ENCODE peak calls at places on chromosomes 5 and 9, in nine cellular contexts. One of them, this sample, is unnamed.

GRCh38 chr5:158758666-158759065 is 341.1 kb downstream of the EBF1 start:
- DNase-seq in PC-3: peak; percentile 33
- DNase-seq in GM23248: peak; percentile 92
- DNase-seq in OCI-LY7: no peak
- DNase-seq in GM23338: no peak
- DNase-seq in MM.1S: no peak
- DNase-seq in HCT116: no peak
- DNase-seq in SK-N-SH: no peak
- DNase-seq in hepatocyte: no peak
- DNase-seq in this sample: no peak

GRCh38 chr5:178438746-178439260 is 151.4 kb downstream of the COL23A1 start:
- DNase-seq in PC-3: no peak
- DNase-seq in GM23248: no peak
- DNase-seq in OCI-LY7: no peak
- DNase-seq in GM23338: no peak
- DNase-seq in MM.1S: no peak
- DNase-seq in HCT116: no peak
- DNase-seq in SK-N-SH: no peak
- DNase-seq in hepatocyte: no peak
- DNase-seq in this sample: no peak

GRCh38 chr5:9149988-9150387 is 395.9 kb downstream of the SEMA5A start:
- DNase-seq in PC-3: peak; percentile 92
- DNase-seq in GM23248: peak; percentile 72
- DNase-seq in OCI-LY7: no peak
- DNase-seq in GM23338: no peak
- DNase-seq in MM.1S: no peak
- DNase-seq in HCT116: no peak
- DNase-seq in SK-N-SH: no peak
- DNase-seq in hepatocyte: no peak
- DNase-seq in this sample: no peak

GRCh38 chr5:36932056-36932455 is 55.5 kb downstream of the NIPBL start:
- DNase-seq in PC-3: no peak
- DNase-seq in GM23248: no peak
- DNase-seq in OCI-LY7: no peak
- DNase-seq in GM23338: no peak
- DNase-seq in MM.1S: no peak
- DNase-seq in HCT116: no peak
- DNase-seq in SK-N-SH: no peak
- DNase-seq in hepatocyte: no peak
- DNase-seq in this sample: no peak

GRCh38 chr9:95936579-95937075 is 61.1 kb downstream of the ERCC6L2 start:
- DNase-seq in PC-3: no peak
- DNase-seq in GM23248: no peak
- DNase-seq in OCI-LY7: no peak
- DNase-seq in GM23338: peak; percentile 11
- DNase-seq in MM.1S: no peak
- DNase-seq in HCT116: no peak
- DNase-seq in SK-N-SH: no peak
- DNase-seq in hepatocyte: no peak
- DNase-seq in this sample: no peak

GRCh38 chr5:3035452-3035851 is 284.0 kb upstream of the IRX2 start:
- DNase-seq in PC-3: no peak
- DNase-seq in GM23248: no peak
- DNase-seq in OCI-LY7: no peak
- DNase-seq in GM23338: no peak
- DNase-seq in MM.1S: no peak
- DNase-seq in HCT116: no peak
- DNase-seq in SK-N-SH: no peak
- DNase-seq in hepatocyte: no peak
- DNase-seq in this sample: no peak

GRCh38 chr5:17154211-17154996 is 63.0 kb upstream of the BASP1 start:
- DNase-seq in PC-3: peak; percentile 99
- DNase-seq in GM23248: peak; percentile 91
- DNase-seq in OCI-LY7: no peak
- DNase-seq in GM23338: no peak
- DNase-seq in MM.1S: no peak
- DNase-seq in HCT116: no peak
- DNase-seq in SK-N-SH: no peak
- DNase-seq in hepatocyte: no peak
- DNase-seq in this sample: peak; percentile 37

GRCh38 chr9:89445135-89445797 is 52.6 kb downstream of the SEMA4D start:
- DNase-seq in PC-3: no peak
- DNase-seq in GM23248: no peak
- DNase-seq in OCI-LY7: no peak
- DNase-seq in GM23338: no peak
- DNase-seq in MM.1S: no peak
- DNase-seq in HCT116: no peak
- DNase-seq in SK-N-SH: no peak
- DNase-seq in hepatocyte: no peak
- DNase-seq in this sample: no peak

DNA sequence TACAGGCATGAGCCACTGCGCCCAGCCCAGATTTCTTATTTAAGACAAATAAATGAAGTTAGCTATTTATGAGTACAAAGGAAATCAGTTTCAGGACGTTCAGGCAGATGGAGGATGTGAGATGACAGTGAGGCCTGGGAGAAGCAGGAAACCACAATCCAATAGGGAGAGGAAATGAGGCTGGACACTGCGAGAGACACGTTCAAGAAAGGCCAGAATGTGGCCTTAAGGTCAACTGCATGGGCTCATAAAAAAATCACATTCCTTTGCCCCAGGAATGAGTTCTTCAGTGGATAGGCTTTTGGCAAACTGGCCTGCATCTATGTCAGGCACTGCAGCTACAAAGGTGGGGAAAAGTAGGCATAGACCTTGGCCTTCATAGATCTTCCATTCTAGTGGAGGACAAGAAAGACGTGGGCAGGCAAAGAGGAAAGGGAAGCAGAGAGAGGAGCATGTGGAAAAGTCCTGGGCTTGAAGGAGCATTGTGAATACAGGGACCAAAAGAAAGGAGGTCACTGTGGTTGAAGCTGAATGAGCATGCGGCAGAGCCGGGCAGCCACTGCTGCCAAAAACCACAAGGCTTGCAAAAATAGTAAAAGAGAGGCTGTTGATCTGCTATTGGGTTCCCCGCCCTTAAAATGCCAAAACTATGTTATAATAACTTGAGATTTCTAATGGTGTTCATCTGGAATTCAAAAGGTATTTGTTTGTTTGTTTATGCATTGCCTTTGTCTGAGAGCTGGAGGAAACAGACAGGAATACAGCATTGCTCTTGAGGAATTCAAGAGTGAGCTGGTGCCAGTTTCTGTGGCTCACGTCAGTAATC is 133.0 kb downstream of the GNA14 start:
- DNase-seq in PC-3: peak; percentile 75
- DNase-seq in GM23248: peak; percentile 42
- DNase-seq in OCI-LY7: no peak
- DNase-seq in GM23338: no peak
- DNase-seq in MM.1S: no peak
- DNase-seq in HCT116: no peak
- DNase-seq in SK-N-SH: no peak
- DNase-seq in hepatocyte: no peak
- DNase-seq in this sample: no peak
- TF ChIP-seq EZH2phosphoT487 in PC-3: no peak
- TF ChIP-seq EZH2phosphoT487 in GM23248: no peak
- TF ChIP-seq EZH2phosphoT487 in OCI-LY7: no peak
- TF ChIP-seq EZH2phosphoT487 in GM23338: no peak
- TF ChIP-seq EZH2phosphoT487 in MM.1S: no peak
- TF ChIP-seq EZH2phosphoT487 in HCT116: no peak
- TF ChIP-seq EZH2phosphoT487 in SK-N-SH: no peak
- TF ChIP-seq EZH2phosphoT487 in hepatocyte: no peak
- TF ChIP-seq EZH2phosphoT487 in this sample: no peak

GRCh38 chr9:114371986-114372917 is 15.5 kb downstream of the AKNA start:
- DNase-seq in PC-3: peak; percentile 76
- DNase-seq in GM23248: peak; percentile 13
- DNase-seq in OCI-LY7: peak; percentile 81
- DNase-seq in GM23338: no peak
- DNase-seq in MM.1S: peak; percentile 73
- DNase-seq in HCT116: no peak
- DNase-seq in SK-N-SH: peak; percentile 77
- DNase-seq in hepatocyte: no peak
- DNase-seq in this sample: no peak

GRCh38 chr9:114371343-114371985 is 16.3 kb downstream of the AKNA start:
- DNase-seq in PC-3: no peak
- DNase-seq in GM23248: no peak
- DNase-seq in OCI-LY7: no peak
- DNase-seq in GM23338: no peak
- DNase-seq in MM.1S: no peak
- DNase-seq in HCT116: no peak
- DNase-seq in SK-N-SH: no peak
- DNase-seq in hepatocyte: no peak
- DNase-seq in this sample: no peak

GRCh38 chr9:114370985-114371335 is 16.8 kb downstream of the AKNA start:
- DNase-seq in PC-3: no peak
- DNase-seq in GM23248: no peak
- DNase-seq in OCI-LY7: no peak
- DNase-seq in GM23338: no peak
- DNase-seq in MM.1S: no peak
- DNase-seq in HCT116: no peak
- DNase-seq in SK-N-SH: no peak
- DNase-seq in hepatocyte: no peak
- DNase-seq in this sample: no peak

GRCh38 chr9:114369567-114370240 is 18.1 kb downstream of the AKNA start:
- DNase-seq in PC-3: no peak
- DNase-seq in GM23248: no peak
- DNase-seq in OCI-LY7: no peak
- DNase-seq in GM23338: no peak
- DNase-seq in MM.1S: no peak
- DNase-seq in HCT116: no peak
- DNase-seq in SK-N-SH: no peak
- DNase-seq in hepatocyte: no peak
- DNase-seq in this sample: no peak

DNA sequence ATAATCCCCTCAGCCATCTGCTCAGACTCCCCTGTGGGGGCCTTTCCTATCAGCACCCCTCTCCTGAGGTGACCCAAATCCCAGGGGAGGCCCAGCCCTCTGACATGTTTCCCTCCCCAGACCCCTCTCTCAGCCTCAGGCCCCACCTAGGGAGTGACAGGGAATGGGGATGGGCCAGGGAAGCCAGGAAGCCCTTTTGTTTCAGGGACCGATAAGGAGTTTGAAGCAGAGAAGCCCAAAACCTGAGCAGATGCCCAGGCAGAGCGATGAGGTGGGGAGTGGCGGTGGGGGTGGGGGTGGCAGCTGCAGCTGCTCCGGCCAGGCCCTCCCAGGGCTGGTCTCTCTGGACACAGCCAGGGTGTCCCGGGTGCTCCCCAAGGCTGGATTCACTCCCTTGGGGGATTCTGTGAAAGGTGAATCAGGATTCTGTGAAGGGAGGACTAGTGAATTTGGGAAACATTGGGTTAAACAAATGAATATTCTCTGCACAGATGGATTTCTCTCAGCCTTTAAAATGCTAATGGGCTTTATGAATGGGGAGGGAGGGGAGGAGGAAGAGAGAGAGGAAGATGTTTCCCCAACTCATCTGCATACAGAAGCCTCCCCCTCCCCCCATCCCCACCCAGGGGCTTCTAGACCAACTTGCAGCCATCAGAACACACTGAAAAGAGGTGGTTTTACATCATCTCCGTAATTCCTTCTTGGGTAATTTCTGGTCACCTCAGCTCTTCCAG is 17.4 kb downstream of the AKNA start:
- DNase-seq in PC-3: no peak
- DNase-seq in GM23248: no peak
- DNase-seq in OCI-LY7: peak; percentile 67
- DNase-seq in GM23338: peak; percentile 63
- DNase-seq in MM.1S: no peak
- DNase-seq in HCT116: no peak
- DNase-seq in SK-N-SH: no peak
- DNase-seq in hepatocyte: no peak
- DNase-seq in this sample: peak; percentile 37
- TF ChIP-seq EZH2phosphoT487 in PC-3: no peak
- TF ChIP-seq EZH2phosphoT487 in GM23248: no peak
- TF ChIP-seq EZH2phosphoT487 in OCI-LY7: no peak
- TF ChIP-seq EZH2phosphoT487 in GM23338: no peak
- TF ChIP-seq EZH2phosphoT487 in MM.1S: no peak
- TF ChIP-seq EZH2phosphoT487 in HCT116: no peak
- TF ChIP-seq EZH2phosphoT487 in SK-N-SH: no peak
- TF ChIP-seq EZH2phosphoT487 in hepatocyte: no peak
- TF ChIP-seq EZH2phosphoT487 in this sample: no peak

DNA sequence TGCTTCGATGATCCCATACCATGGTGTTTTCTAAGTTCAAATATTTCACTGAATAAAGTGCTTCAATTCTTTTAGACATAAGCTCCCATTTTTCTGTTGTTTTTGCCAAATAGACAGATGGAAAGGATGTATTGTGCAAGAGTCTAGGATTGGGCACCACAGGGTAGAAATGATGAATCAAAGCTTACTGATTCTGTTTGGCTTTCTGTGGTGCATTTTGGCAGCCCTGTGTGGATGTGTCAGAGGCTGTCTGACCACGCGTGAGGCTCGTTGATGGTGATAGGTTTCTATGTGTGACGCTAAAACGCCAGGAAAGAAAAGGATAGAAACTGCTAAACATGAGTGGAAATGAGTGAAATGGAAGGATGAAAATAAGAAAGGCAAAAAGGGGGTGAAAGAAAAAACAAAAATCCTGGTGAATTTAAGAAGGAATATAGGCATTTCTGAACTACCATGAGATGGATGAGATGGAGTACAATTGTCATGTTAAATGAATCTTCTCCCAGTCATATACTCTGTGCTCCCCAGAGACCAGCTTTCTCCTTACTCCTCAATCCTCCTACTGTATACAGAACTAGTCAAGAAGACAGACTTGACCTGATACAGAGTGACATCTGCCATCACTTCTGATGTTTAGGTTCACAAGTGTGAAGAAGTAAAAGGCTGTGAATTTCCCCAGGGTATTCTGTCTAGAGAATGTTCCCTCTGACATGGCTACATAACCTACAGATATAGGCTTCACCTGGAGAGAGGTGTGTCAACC is 54.4 kb downstream of the ANKH start:
- DNase-seq in PC-3: peak; percentile 81
- DNase-seq in GM23248: peak; percentile 97
- DNase-seq in OCI-LY7: no peak
- DNase-seq in GM23338: no peak
- DNase-seq in MM.1S: no peak
- DNase-seq in HCT116: no peak
- DNase-seq in SK-N-SH: no peak
- DNase-seq in hepatocyte: no peak
- DNase-seq in this sample: no peak
- TF ChIP-seq EZH2phosphoT487 in PC-3: no peak
- TF ChIP-seq EZH2phosphoT487 in GM23248: no peak
- TF ChIP-seq EZH2phosphoT487 in OCI-LY7: no peak
- TF ChIP-seq EZH2phosphoT487 in GM23338: no peak
- TF ChIP-seq EZH2phosphoT487 in MM.1S: no peak
- TF ChIP-seq EZH2phosphoT487 in HCT116: no peak
- TF ChIP-seq EZH2phosphoT487 in SK-N-SH: no peak
- TF ChIP-seq EZH2phosphoT487 in hepatocyte: no peak
- TF ChIP-seq EZH2phosphoT487 in this sample: no peak

DNA sequence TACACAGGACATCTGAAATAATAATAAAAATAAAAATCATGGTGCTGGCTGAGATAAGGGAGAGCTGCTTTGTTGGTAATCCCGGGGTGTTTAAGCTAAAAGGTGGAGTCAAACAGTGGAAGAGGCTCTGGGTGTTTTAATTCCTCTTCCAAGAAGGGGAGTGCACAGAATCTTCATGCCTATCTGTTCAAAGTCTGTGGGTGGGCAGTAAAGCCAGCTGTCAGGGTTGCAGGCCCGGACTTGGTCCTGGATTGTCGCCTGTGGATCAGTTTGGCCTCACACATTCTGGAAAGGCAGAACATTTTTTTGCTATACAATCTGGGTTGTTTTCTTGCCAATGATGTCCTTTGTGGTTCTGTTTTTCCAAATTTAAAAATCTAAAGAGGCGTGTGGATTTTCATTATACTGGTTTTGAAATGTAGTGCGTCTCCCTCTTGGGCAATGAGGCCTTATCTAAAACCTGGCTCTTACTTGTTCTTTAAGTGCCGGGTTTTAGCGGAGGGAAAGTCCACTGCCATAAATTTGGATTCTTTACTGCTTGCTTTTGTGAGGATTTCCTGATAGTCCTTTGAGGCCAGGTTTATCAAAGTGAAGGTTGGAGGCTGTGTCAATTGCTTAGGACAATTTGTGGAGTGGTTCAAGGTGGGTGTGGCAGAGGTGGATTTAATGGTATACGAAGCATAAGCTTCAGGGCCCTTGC is 5.9 kb downstream of the ANKDD1B start:
- DNase-seq in PC-3: no peak
- DNase-seq in GM23248: no peak
- DNase-seq in OCI-LY7: no peak
- DNase-seq in GM23338: no peak
- DNase-seq in MM.1S: no peak
- DNase-seq in HCT116: no peak
- DNase-seq in SK-N-SH: no peak
- DNase-seq in hepatocyte: peak; percentile 40
- DNase-seq in this sample: peak; percentile 15
- TF ChIP-seq EZH2phosphoT487 in PC-3: no peak
- TF ChIP-seq EZH2phosphoT487 in GM23248: no peak
- TF ChIP-seq EZH2phosphoT487 in OCI-LY7: no peak
- TF ChIP-seq EZH2phosphoT487 in GM23338: no peak
- TF ChIP-seq EZH2phosphoT487 in MM.1S: no peak
- TF ChIP-seq EZH2phosphoT487 in HCT116: no peak
- TF ChIP-seq EZH2phosphoT487 in SK-N-SH: no peak
- TF ChIP-seq EZH2phosphoT487 in hepatocyte: peak; percentile 32
- TF ChIP-seq EZH2phosphoT487 in this sample: no peak

This sample was measured in neural progenitor cell.